ENCODE peak calls at places on chromosomes 6 and 20, in seven cellular contexts. One of them, this sample, is unnamed.

GRCh38 chr20:63846128-63846771 is 15.0 kb upstream of the ABHD16B start:
- DNase-seq in activated naive CD4-positive, alpha-beta T cell treated with anti-CD3 and anti-CD28 coated beads, Interleukin-2, amount 10 ng/mL, durations not matched to agents 7 days and 5 days: no peak
- DNase-seq in activated gamma-delta T cell treated with Interleukin-2 at 50 U/mL for 16 hours: no peak
- DNase-seq in sciatic nerve: no peak
- DNase-seq in endothelial cell: no peak
- DNase-seq in left cardiac atrium: peak
- DNase-seq in esophagus squamous epithelium: no peak
- DNase-seq in this sample: peak

GRCh38 chr6:80161438-80161837 is 55.0 kb downstream of the BCKDHB start:
- DNase-seq in activated naive CD4-positive, alpha-beta T cell treated with anti-CD3 and anti-CD28 coated beads, Interleukin-2, amount 10 ng/mL, durations not matched to agents 7 days and 5 days: no peak
- DNase-seq in activated gamma-delta T cell treated with Interleukin-2 at 50 U/mL for 16 hours: no peak
- DNase-seq in sciatic nerve: no peak
- DNase-seq in endothelial cell: no peak
- DNase-seq in left cardiac atrium: no peak
- DNase-seq in esophagus squamous epithelium: no peak
- DNase-seq in this sample: no peak

GRCh38 chr6:42735976-42736375 is 9.9 kb downstream of the TBCC start:
- DNase-seq in activated naive CD4-positive, alpha-beta T cell treated with anti-CD3 and anti-CD28 coated beads, Interleukin-2, amount 10 ng/mL, durations not matched to agents 7 days and 5 days: no peak
- DNase-seq in activated gamma-delta T cell treated with Interleukin-2 at 50 U/mL for 16 hours: no peak
- DNase-seq in sciatic nerve: no peak
- DNase-seq in endothelial cell: no peak
- DNase-seq in left cardiac atrium: no peak
- DNase-seq in esophagus squamous epithelium: no peak
- DNase-seq in this sample: peak

GRCh38 chr20:24576447-24576846 is 107.0 kb downstream of the SYNDIG1 start:
- DNase-seq in activated naive CD4-positive, alpha-beta T cell treated with anti-CD3 and anti-CD28 coated beads, Interleukin-2, amount 10 ng/mL, durations not matched to agents 7 days and 5 days: no peak
- DNase-seq in activated gamma-delta T cell treated with Interleukin-2 at 50 U/mL for 16 hours: no peak
- DNase-seq in sciatic nerve: no peak
- DNase-seq in endothelial cell: no peak
- DNase-seq in left cardiac atrium: no peak
- DNase-seq in esophagus squamous epithelium: no peak
- DNase-seq in this sample: no peak

GRCh38 chr6:35038076-35038475 is 103.1 kb downstream of the TCP11 start:
- DNase-seq in activated naive CD4-positive, alpha-beta T cell treated with anti-CD3 and anti-CD28 coated beads, Interleukin-2, amount 10 ng/mL, durations not matched to agents 7 days and 5 days: no peak
- DNase-seq in activated gamma-delta T cell treated with Interleukin-2 at 50 U/mL for 16 hours: no peak
- DNase-seq in sciatic nerve: no peak
- DNase-seq in endothelial cell: no peak
- DNase-seq in left cardiac atrium: no peak
- DNase-seq in esophagus squamous epithelium: no peak
- DNase-seq in this sample: peak

GRCh38 chr6:130730600-130730999 is 96.6 kb upstream of the SMLR1 start:
- DNase-seq in activated naive CD4-positive, alpha-beta T cell treated with anti-CD3 and anti-CD28 coated beads, Interleukin-2, amount 10 ng/mL, durations not matched to agents 7 days and 5 days: no peak
- DNase-seq in activated gamma-delta T cell treated with Interleukin-2 at 50 U/mL for 16 hours: no peak
- DNase-seq in sciatic nerve: no peak
- DNase-seq in endothelial cell: no peak
- DNase-seq in left cardiac atrium: no peak
- DNase-seq in esophagus squamous epithelium: no peak
- DNase-seq in this sample: no peak

GRCh38 chr6:23454090-23454998 is 671.7 kb upstream of the NRSN1 start:
- DNase-seq in activated naive CD4-positive, alpha-beta T cell treated with anti-CD3 and anti-CD28 coated beads, Interleukin-2, amount 10 ng/mL, durations not matched to agents 7 days and 5 days: no peak
- DNase-seq in activated gamma-delta T cell treated with Interleukin-2 at 50 U/mL for 16 hours: no peak
- DNase-seq in sciatic nerve: no peak
- DNase-seq in endothelial cell: no peak
- DNase-seq in left cardiac atrium: no peak
- DNase-seq in esophagus squamous epithelium: no peak
- DNase-seq in this sample: no peak

GRCh38 chr6:73180076-73180717 is 45.1 kb downstream of the KHDC1L start:
- DNase-seq in activated naive CD4-positive, alpha-beta T cell treated with anti-CD3 and anti-CD28 coated beads, Interleukin-2, amount 10 ng/mL, durations not matched to agents 7 days and 5 days: no peak
- DNase-seq in activated gamma-delta T cell treated with Interleukin-2 at 50 U/mL for 16 hours: no peak
- DNase-seq in sciatic nerve: no peak
- DNase-seq in endothelial cell: no peak
- DNase-seq in left cardiac atrium: no peak
- DNase-seq in esophagus squamous epithelium: no peak
- DNase-seq in this sample: no peak

GRCh38 chr6:37713529-37714119 is 15.9 kb upstream of the MDGA1 start:
- DNase-seq in activated naive CD4-positive, alpha-beta T cell treated with anti-CD3 and anti-CD28 coated beads, Interleukin-2, amount 10 ng/mL, durations not matched to agents 7 days and 5 days: no peak
- DNase-seq in activated gamma-delta T cell treated with Interleukin-2 at 50 U/mL for 16 hours: no peak
- DNase-seq in sciatic nerve: no peak
- DNase-seq in endothelial cell: no peak
- DNase-seq in left cardiac atrium: no peak
- DNase-seq in esophagus squamous epithelium: no peak
- DNase-seq in this sample: peak

GRCh38 chr20:23050847-23051627 is 1.6 kb upstream of the THBD start:
- DNase-seq in activated naive CD4-positive, alpha-beta T cell treated with anti-CD3 and anti-CD28 coated beads, Interleukin-2, amount 10 ng/mL, durations not matched to agents 7 days and 5 days: peak
- DNase-seq in activated gamma-delta T cell treated with Interleukin-2 at 50 U/mL for 16 hours: no peak
- DNase-seq in sciatic nerve: peak
- DNase-seq in endothelial cell: peak
- DNase-seq in left cardiac atrium: peak
- DNase-seq in esophagus squamous epithelium: peak
- DNase-seq in this sample: peak

GRCh38 chr20:23049201-23049932 is at the start of gene THBD:
- DNase-seq in activated naive CD4-positive, alpha-beta T cell treated with anti-CD3 and anti-CD28 coated beads, Interleukin-2, amount 10 ng/mL, durations not matched to agents 7 days and 5 days: no peak
- DNase-seq in activated gamma-delta T cell treated with Interleukin-2 at 50 U/mL for 16 hours: no peak
- DNase-seq in sciatic nerve: peak
- DNase-seq in endothelial cell: peak
- DNase-seq in left cardiac atrium: peak
- DNase-seq in esophagus squamous epithelium: no peak
- DNase-seq in this sample: peak

GRCh38 chr20:41135187-41135887 is 2.0 kb upstream of the PLCG1 start:
- DNase-seq in activated naive CD4-positive, alpha-beta T cell treated with anti-CD3 and anti-CD28 coated beads, Interleukin-2, amount 10 ng/mL, durations not matched to agents 7 days and 5 days: peak
- DNase-seq in activated gamma-delta T cell treated with Interleukin-2 at 50 U/mL for 16 hours: peak
- DNase-seq in sciatic nerve: no peak
- DNase-seq in endothelial cell: peak
- DNase-seq in left cardiac atrium: peak
- DNase-seq in esophagus squamous epithelium: no peak
- DNase-seq in this sample: no peak

GRCh38 chr6:36781669-36782068 is 57.6 kb downstream of the CPNE5 start:
- DNase-seq in activated naive CD4-positive, alpha-beta T cell treated with anti-CD3 and anti-CD28 coated beads, Interleukin-2, amount 10 ng/mL, durations not matched to agents 7 days and 5 days: no peak
- DNase-seq in activated gamma-delta T cell treated with Interleukin-2 at 50 U/mL for 16 hours: no peak
- DNase-seq in sciatic nerve: no peak
- DNase-seq in endothelial cell: no peak
- DNase-seq in left cardiac atrium: no peak
- DNase-seq in esophagus squamous epithelium: no peak
- DNase-seq in this sample: peak

GRCh38 chr20:57507477-57507876 is 17.5 kb downstream of the CTCFL start:
- DNase-seq in activated naive CD4-positive, alpha-beta T cell treated with anti-CD3 and anti-CD28 coated beads, Interleukin-2, amount 10 ng/mL, durations not matched to agents 7 days and 5 days: no peak
- DNase-seq in activated gamma-delta T cell treated with Interleukin-2 at 50 U/mL for 16 hours: no peak
- DNase-seq in sciatic nerve: no peak
- DNase-seq in endothelial cell: no peak
- DNase-seq in left cardiac atrium: no peak
- DNase-seq in esophagus squamous epithelium: no peak
- DNase-seq in this sample: peak

GRCh38 chr6:53828971-53829697 is 34.3 kb downstream of the LRRC1 start:
- DNase-seq in activated naive CD4-positive, alpha-beta T cell treated with anti-CD3 and anti-CD28 coated beads, Interleukin-2, amount 10 ng/mL, durations not matched to agents 7 days and 5 days: no peak
- DNase-seq in activated gamma-delta T cell treated with Interleukin-2 at 50 U/mL for 16 hours: no peak
- DNase-seq in sciatic nerve: no peak
- DNase-seq in endothelial cell: no peak
- DNase-seq in left cardiac atrium: no peak
- DNase-seq in esophagus squamous epithelium: no peak
- DNase-seq in this sample: no peak

GRCh38 chr6:55665224-55665587 is 86.2 kb upstream of the HMGCLL1 start:
- DNase-seq in activated naive CD4-positive, alpha-beta T cell treated with anti-CD3 and anti-CD28 coated beads, Interleukin-2, amount 10 ng/mL, durations not matched to agents 7 days and 5 days: no peak
- DNase-seq in activated gamma-delta T cell treated with Interleukin-2 at 50 U/mL for 16 hours: no peak
- DNase-seq in sciatic nerve: no peak
- DNase-seq in endothelial cell: no peak
- DNase-seq in left cardiac atrium: no peak
- DNase-seq in esophagus squamous epithelium: no peak
- DNase-seq in this sample: no peak

GRCh38 chr6:110874880-110875547 is 429 bp downstream of the AMD1 start:
- DNase-seq in activated naive CD4-positive, alpha-beta T cell treated with anti-CD3 and anti-CD28 coated beads, Interleukin-2, amount 10 ng/mL, durations not matched to agents 7 days and 5 days: peak
- DNase-seq in activated gamma-delta T cell treated with Interleukin-2 at 50 U/mL for 16 hours: peak
- DNase-seq in sciatic nerve: peak
- DNase-seq in endothelial cell: peak
- DNase-seq in left cardiac atrium: no peak
- DNase-seq in esophagus squamous epithelium: no peak
- DNase-seq in this sample: no peak

GRCh38 chr6:156582509-156582992 is 194.6 kb upstream of the ARID1B start:
- DNase-seq in activated naive CD4-positive, alpha-beta T cell treated with anti-CD3 and anti-CD28 coated beads, Interleukin-2, amount 10 ng/mL, durations not matched to agents 7 days and 5 days: no peak
- DNase-seq in activated gamma-delta T cell treated with Interleukin-2 at 50 U/mL for 16 hours: no peak
- DNase-seq in sciatic nerve: no peak
- DNase-seq in endothelial cell: no peak
- DNase-seq in left cardiac atrium: no peak
- DNase-seq in esophagus squamous epithelium: no peak
- DNase-seq in this sample: no peak

GRCh38 chr6:136889271-136890193 is 32.6 kb upstream of the SLC35D3 start:
- DNase-seq in activated naive CD4-positive, alpha-beta T cell treated with anti-CD3 and anti-CD28 coated beads, Interleukin-2, amount 10 ng/mL, durations not matched to agents 7 days and 5 days: no peak
- DNase-seq in activated gamma-delta T cell treated with Interleukin-2 at 50 U/mL for 16 hours: no peak
- DNase-seq in sciatic nerve: no peak
- DNase-seq in endothelial cell: no peak
- DNase-seq in left cardiac atrium: no peak
- DNase-seq in esophagus squamous epithelium: no peak
- DNase-seq in this sample: no peak

GRCh38 chr6:56616967-56617366 is 25.7 kb downstream of the DST start:
- DNase-seq in activated naive CD4-positive, alpha-beta T cell treated with anti-CD3 and anti-CD28 coated beads, Interleukin-2, amount 10 ng/mL, durations not matched to agents 7 days and 5 days: no peak
- DNase-seq in activated gamma-delta T cell treated with Interleukin-2 at 50 U/mL for 16 hours: no peak
- DNase-seq in sciatic nerve: no peak
- DNase-seq in endothelial cell: no peak
- DNase-seq in left cardiac atrium: no peak
- DNase-seq in esophagus squamous epithelium: no peak
- DNase-seq in this sample: peak

GRCh38 chr6:57284056-57284455 is 33.4 kb upstream of the PRIM2 start:
- DNase-seq in activated naive CD4-positive, alpha-beta T cell treated with anti-CD3 and anti-CD28 coated beads, Interleukin-2, amount 10 ng/mL, durations not matched to agents 7 days and 5 days: no peak
- DNase-seq in activated gamma-delta T cell treated with Interleukin-2 at 50 U/mL for 16 hours: no peak
- DNase-seq in sciatic nerve: no peak
- DNase-seq in endothelial cell: no peak
- DNase-seq in left cardiac atrium: no peak
- DNase-seq in esophagus squamous epithelium: no peak
- DNase-seq in this sample: no peak

GRCh38 chr6:48036316-48036715 is 74.7 kb downstream of the PTCHD4 start:
- DNase-seq in activated naive CD4-positive, alpha-beta T cell treated with anti-CD3 and anti-CD28 coated beads, Interleukin-2, amount 10 ng/mL, durations not matched to agents 7 days and 5 days: no peak
- DNase-seq in activated gamma-delta T cell treated with Interleukin-2 at 50 U/mL for 16 hours: no peak
- DNase-seq in sciatic nerve: no peak
- DNase-seq in endothelial cell: no peak
- DNase-seq in left cardiac atrium: no peak
- DNase-seq in esophagus squamous epithelium: no peak
- DNase-seq in this sample: peak

GRCh38 chr6:137430954-137431353 is 63.2 kb downstream of the OLIG3 start:
- DNase-seq in activated naive CD4-positive, alpha-beta T cell treated with anti-CD3 and anti-CD28 coated beads, Interleukin-2, amount 10 ng/mL, durations not matched to agents 7 days and 5 days: no peak
- DNase-seq in activated gamma-delta T cell treated with Interleukin-2 at 50 U/mL for 16 hours: no peak
- DNase-seq in sciatic nerve: no peak
- DNase-seq in endothelial cell: no peak
- DNase-seq in left cardiac atrium: no peak
- DNase-seq in esophagus squamous epithelium: no peak
- DNase-seq in this sample: no peak

GRCh38 chr20:47843886-47844567 is 58.7 kb upstream of the SULF2 start:
- DNase-seq in activated naive CD4-positive, alpha-beta T cell treated with anti-CD3 and anti-CD28 coated beads, Interleukin-2, amount 10 ng/mL, durations not matched to agents 7 days and 5 days: no peak
- DNase-seq in activated gamma-delta T cell treated with Interleukin-2 at 50 U/mL for 16 hours: no peak
- DNase-seq in sciatic nerve: no peak
- DNase-seq in endothelial cell: no peak
- DNase-seq in left cardiac atrium: no peak
- DNase-seq in esophagus squamous epithelium: no peak
- DNase-seq in this sample: no peak

GRCh38 chr6:72084992-72085569 is 198.7 kb downstream of the RIMS1 start:
- DNase-seq in activated naive CD4-positive, alpha-beta T cell treated with anti-CD3 and anti-CD28 coated beads, Interleukin-2, amount 10 ng/mL, durations not matched to agents 7 days and 5 days: no peak
- DNase-seq in activated gamma-delta T cell treated with Interleukin-2 at 50 U/mL for 16 hours: no peak
- DNase-seq in sciatic nerve: no peak
- DNase-seq in endothelial cell: no peak
- DNase-seq in left cardiac atrium: no peak
- DNase-seq in esophagus squamous epithelium: no peak
- DNase-seq in this sample: peak

GRCh38 chr6:143744593-143745151 is 66.9 kb downstream of the PHACTR2 start:
- DNase-seq in activated naive CD4-positive, alpha-beta T cell treated with anti-CD3 and anti-CD28 coated beads, Interleukin-2, amount 10 ng/mL, durations not matched to agents 7 days and 5 days: no peak
- DNase-seq in activated gamma-delta T cell treated with Interleukin-2 at 50 U/mL for 16 hours: no peak
- DNase-seq in sciatic nerve: no peak
- DNase-seq in endothelial cell: no peak
- DNase-seq in left cardiac atrium: no peak
- DNase-seq in esophagus squamous epithelium: no peak
- DNase-seq in this sample: no peak

This sample was measured in myocyte.